ENCODE peak calls at places on chromosomes 1 and 21, in six cellular contexts. M is progenitor cell of endocrine pancreas; E is activated CD4-positive, CD25-positive, alpha-beta regulatory T cell treated with anti-CD3 and anti-CD28 coated beads, Interleukin-2, amount 50 U/mL, for 16 hours; F is stimulated activated CD8-positive, alpha-beta memory T cell treated with anti-CD3 and anti-CD28 coated beads, Interleukin-2, amount 100 ng/mL, for 1 hour; Z is LoVo; I is KBM-7. H is an unnamed sample.

GRCh38 chr1:202578001-202578500 is 132.2 kb downstream of the SYT2 start:
- DNase-seq in Z (no peak), M (no peak), F (no peak), E (no peak), I (no peak), H (no peak)

GRCh38 chr1:92929461-92929860 is 31.8 kb downstream of the DIPK1A start:
- DNase-seq in M (no peak), Z (no peak), F (no peak), I (no peak), E (no peak), H (no peak)

GRCh38 chr1:6832789-6833188 is 47.5 kb downstream of the CAMTA1 start:
- DNase-seq in M (no peak), E (no peak), F (no peak), Z (no peak), I (no peak), H (no peak)

GRCh38 chr1:36735939-36736730 is 253.4 kb upstream of the CSF3R start:
- DNase-seq in F (no peak), Z (no peak), E (no peak), M (no peak), I (peak; percentile 8), H (no peak)

GRCh38 chr1:41619511-41620364 is 135.3 kb upstream of the EDN2 start:
- DNase-seq in M (no peak), F (no peak), I (no peak), E (no peak), Z (no peak), H (no peak)

GRCh38 chr1:151995774-151996173 is 2.1 kb upstream of the S100A10 start:
- DNase-seq in F (no peak), E (no peak), Z (no peak), I (no peak), M (no peak), H (no peak)

GRCh38 chr1:211638723-211639122 is 36.7 kb downstream of the NEK2 start:
- DNase-seq in F (no peak), I (no peak), E (no peak), Z (no peak), M (no peak), H (no peak)

GRCh38 chr1:31215083-31215570 is 24.6 kb downstream of the NKAIN1 start:
- DNase-seq in F (no peak), Z (no peak), M (no peak), I (no peak), E (no peak), H (no peak)

GRCh38 chr21:43603641-43604504 is 55.4 kb downstream of the HSF2BP start:
- DNase-seq in E (no peak), F (no peak), I (no peak), M (no peak), Z (no peak), H (no peak)

GRCh38 chr1:56788588-56788987 is 30.6 kb downstream of the FYB2 start:
- DNase-seq in F (no peak), Z (peak; percentile 32), I (no peak), M (no peak), E (no peak), H (no peak)

GRCh38 chr1:232776526-232776925 is 28.7 kb upstream of the MAP10 start:
- DNase-seq in Z (no peak), E (no peak), M (no peak), I (no peak), F (no peak), H (no peak)

GRCh38 chr1:177864530-177865305 is 105.1 kb downstream of the SEC16B start:
- DNase-seq in Z (no peak), E (no peak), F (no peak), I (no peak), M (no peak), H (no peak)

GRCh38 chr1:203627819-203628184 is 1.2 kb downstream of the ATP2B4 start:
- DNase-seq in F (no peak), E (no peak), I (peak; percentile 44), M (no peak), Z (no peak), H (no peak)

GRCh38 chr1:78279051-78279450 is 211.7 kb upstream of the PTGFR start:
- DNase-seq in E (no peak), F (no peak), M (no peak), I (no peak), Z (no peak), H (no peak)

GRCh38 chr1:62621907-62622306 is 24.6 kb downstream of the ANGPTL3 start:
- DNase-seq in Z (peak; percentile 41), F (no peak), E (no peak), I (no peak), M (no peak), H (peak; percentile 3)

GRCh38 chr1:223887724-223888428 is 42.1 kb upstream of the TP53BP2 start:
- DNase-seq in M (no peak), E (no peak), Z (no peak), I (no peak), F (no peak), H (peak; percentile 91)

GRCh38 chr21:42674351-42674940 is 21.0 kb downstream of the PDE9A start:
- DNase-seq in E (no peak), F (no peak), M (no peak), Z (no peak), I (peak; percentile 66), H (no peak)

GRCh38 chr1:57345916-57346315 is 77.9 kb downstream of the DAB1 start:
- DNase-seq in E (no peak), M (no peak), F (no peak), Z (no peak), I (no peak), H (no peak)

GRCh38 chr1:206029484-206029883 is 5.8 kb upstream of the CTSE start:
- DNase-seq in E (no peak), F (no peak), Z (no peak), I (no peak), M (no peak), H (no peak)

GRCh38 chr1:78079580-78079979 is 33.8 kb downstream of the GIPC2 start:
- DNase-seq in Z (no peak), F (no peak), E (no peak), I (no peak), M (no peak), H (no peak)

GRCh38 chr21:42520628-42521253 is 7.1 kb downstream of the SLC37A1 start:
- DNase-seq in I (no peak), Z (no peak), F (no peak), E (no peak), M (no peak), H (no peak)

GRCh38 chr1:151405167-151405951 is 6.0 kb downstream of the PSMB4 start:
- DNase-seq in I (no peak), M (no peak), E (no peak), F (no peak), Z (no peak), H (no peak)

GRCh38 chr1:10033359-10033845 is 644 bp downstream of the UBE4B start:
- DNase-seq in M (peak; percentile 15), E (no peak), I (no peak), F (no peak), Z (peak; percentile 47), H (no peak)

GRCh38 chr1:9595968-9596340 is 7.2 kb downstream of the TMEM201 start:
- DNase-seq in Z (no peak), F (no peak), E (no peak), I (no peak), M (no peak), H (no peak)

GRCh38 chr1:237873487-237873927 is 17.2 kb downstream of the ZP4 start:
- DNase-seq in E (no peak), F (no peak), Z (peak; percentile 34), I (no peak), M (no peak), H (peak; percentile 87)

GRCh38 chr1:10649484-10650201 is 146.8 kb downstream of the CASZ1 start:
- DNase-seq in E (no peak), Z (no peak), F (no peak), I (no peak), M (no peak), H (no peak)

GRCh38 chr1:66711420-66711819 is 40.8 kb upstream of the DYNLT5 start:
- DNase-seq in F (no peak), E (no peak), I (no peak), Z (no peak), M (no peak), H (no peak)

GRCh38 chr1:244180256-244180655 is 129.2 kb downstream of the ZBTB18 start:
- DNase-seq in E (no peak), F (no peak), M (no peak), I (no peak), Z (no peak), H (no peak)

GRCh38 chr1:23594927-23595353 is 35.6 kb upstream of the ID3 start:
- DNase-seq in I (peak; percentile 81), Z (no peak), M (no peak), E (no peak), F (no peak), H (no peak)

GRCh38 chr1:26701266-26701994 is 5.6 kb downstream of the ARID1A start:
- DNase-seq in Z (no peak), E (no peak), M (no peak), F (no peak), I (no peak), H (no peak)

GRCh38 chr1:38444311-38444710 is 397.7 kb upstream of the POU3F1 start:
- DNase-seq in F (no peak), Z (no peak), M (no peak), I (no peak), E (no peak), H (no peak)

GRCh38 chr1:201486158-201486557 is 17.2 kb upstream of the PHLDA3 start:
- DNase-seq in Z (no peak), M (no peak), E (no peak), I (no peak), F (no peak), H (no peak)

GRCh38 chr1:172344444-172344843 is 76.0 kb upstream of the C1orf105 start:
- DNase-seq in F (no peak), E (no peak), I (no peak), M (no peak), Z (no peak), H (no peak)

GRCh38 chr1:46067652-46068051 is 64.8 kb downstream of the PIK3R3 start:
- DNase-seq in E (no peak), M (no peak), I (no peak), Z (no peak), F (no peak), H (no peak)

GRCh38 chr21:27590271-27590670 is 623.4 kb upstream of the ADAMTS5 start:
- DNase-seq in I (no peak), M (no peak), F (no peak), E (no peak), Z (no peak), H (no peak)

GRCh38 chr21:45129231-45129923 is 55.0 kb downstream of the ADARB1 start:
- DNase-seq in I (no peak), M (no peak), Z (peak; percentile 52), E (no peak), F (no peak), H (no peak)

GRCh38 chr1:18541046-18541795 is 60.5 kb downstream of the KLHDC7A start:
- DNase-seq in F (no peak), Z (no peak), I (no peak), E (no peak), M (no peak), H (no peak)